ENCODE peak calls at places on chromosome 10, in six cellular contexts. I, G, B, C, N and H are unnamed samples. For H3K4me1, the result is how much of the 10 kb centered on the place peaks cover.

GRCh38 chr10:42929236-42929635 is 146.6 kb downstream of the BMS1 start:
- DNase-seq in N (no peak), C (no peak), G (no peak), I (no peak), B (no peak), H (no peak)

GRCh38 chr10:35633006-35633980 is 8.8 kb downstream of the FZD8 start:
- DNase-seq in B (no peak), C (no peak), G (no peak), N (no peak), I (no peak), H (no peak)

GRCh38 chr10:37067576-37067975 is 57.8 kb upstream of the ANKRD30A start:
- DNase-seq in C (no peak), I (no peak), N (no peak), G (no peak), B (no peak), H (no peak)

GRCh38 chr10:48940958-48941357 is 1.3 kb upstream of the LRRC18 start:
- DNase-seq in G (no peak), I (no peak), C (no peak), N (no peak), B (no peak), H (no peak)

GRCh38 chr10:119539359-119539651 is 3.2 kb downstream of the RGS10 start:
- DNase-seq in G (no peak), C (no peak), I (no peak), N (no peak), B (no peak), H (no peak)

GRCh38 chr10:52951819-52952218 is 179.2 kb upstream of the MBL2 start:
- DNase-seq in N (peak), G (peak), B (no peak), I (peak), C (no peak), H (peak)

GRCh38 chr10:14806318-14806717 is 31.5 kb downstream of the CDNF start:
- DNase-seq in I (no peak), C (no peak), B (no peak), N (no peak), G (no peak), H (no peak)

GRCh38 chr10:71966046-71967004 is 2.1 kb downstream of the CHST3 start:
- DNase-seq in B (no peak), C (no peak), I (no peak), G (no peak), N (peak), H (no peak)

GRCh38 chr10:84706875-84707274 is 378.5 kb downstream of the CCSER2 start:
- DNase-seq in I (no peak), C (no peak), B (no peak), N (peak), G (no peak), H (no peak)

GRCh38 chr10:17850526-17850925 is 41.4 kb downstream of the MRC1 start:
- DNase-seq in N (no peak), C (no peak), I (no peak), B (no peak), G (no peak), H (no peak)

GRCh38 chr10:3460420-3461128 is 288.0 kb upstream of the PITRM1 start:
- DNase-seq in B (no peak), C (no peak), G (no peak), I (no peak), N (no peak), H (no peak)

GRCh38 chr10:74873803-74874452 is 47.5 kb downstream of the KAT6B start:
- DNase-seq in B (no peak), I (no peak), N (no peak), G (no peak), C (no peak), H (no peak)

GRCh38 chr10:30184397-30185033 is 125.1 kb upstream of the JCAD start:
- DNase-seq in C (no peak), B (no peak), G (no peak), I (no peak), N (peak), H (no peak)

GRCh38 chr10:6416892-6417512 is 163.1 kb downstream of the PRKCQ start:
- DNase-seq in I (peak), G (no peak), C (peak), N (peak), B (no peak), H (no peak)

GRCh38 chr10:130997267-130998045 is 314.1 kb downstream of the TCERG1L start:
- DNase-seq in B (no peak), I (no peak), G (no peak), N (no peak), C (no peak), H (no peak)

GRCh38 chr10:6301482-6302083 is 98.9 kb downstream of the PFKFB3 start:
- DNase-seq in G (no peak), C (no peak), N (peak), I (no peak), B (no peak), H (no peak)

GRCh38 chr10:75108684-75109458 is 2.6 kb upstream of the SAMD8 start:
- DNase-seq in I (no peak), G (peak), N (no peak), B (no peak), C (no peak), H (peak)

GRCh38 chr10:85648279-85648754 is 718.3 kb downstream of the GRID1 start:
- DNase-seq in B (no peak), I (no peak), G (no peak), N (peak), C (no peak), H (no peak)

GRCh38 chr10:117534321-117535044 is 8.1 kb upstream of the EMX2 start:
- DNase-seq in C (no peak), I (no peak), N (no peak), B (no peak), G (no peak), H (no peak)

GRCh38 chr10:70685461-70685911 is 13.2 kb downstream of the ADAMTS14 start:
- DNase-seq in I (no peak), N (no peak), G (no peak), C (no peak), B (no peak), H (no peak)

GRCh38 chr10:117355064-117355463 is 20.2 kb downstream of the PDZD8 start:
- DNase-seq in I (no peak), G (no peak), C (no peak), B (no peak), N (no peak), H (no peak)

GRCh38 chr10:78905940-78906308 is 162.8 kb upstream of the ZMIZ1 start:
- DNase-seq in I (no peak), C (no peak), B (no peak), N (no peak), G (no peak), H (no peak)

GRCh38 chr10:49762566-49762877 is 399 bp upstream of the OGDHL start:
- DNase-seq in B (no peak), N (no peak), G (no peak), I (no peak), C (no peak), H (no peak)

GRCh38 chr10:97762816-97763215 is 9.0 kb downstream of the SFRP5 start:
- DNase-seq in C (no peak), G (no peak), B (no peak), I (no peak), N (peak), H (no peak)

GRCh38 chr10:44864042-44864436 is 47.1 kb upstream of the TMEM72 start:
- DNase-seq in C (no peak), I (no peak), N (peak), G (no peak), B (no peak), H (no peak)

GRCh38 chr10:114544045-114544659 is 113.9 kb downstream of the ABLIM1 start:
- DNase-seq in B (peak), I (peak), C (no peak), G (no peak), N (no peak), H (no peak)

GRCh38 chr10:19749185-19749729 is 67.0 kb upstream of the PLXDC2 start:
- DNase-seq in I (no peak), G (no peak), C (no peak), B (no peak), N (peak), H (no peak)

GRCh38 chr10:14723052-14723689 is 51.5 kb downstream of the FAM107B start:
- DNase-seq in B (no peak), C (no peak), I (no peak), N (no peak), G (no peak), H (no peak)

GRCh38 chr10:12617205-12618175 is 268.1 kb downstream of the CAMK1D start:
- DNase-seq in I (no peak), B (no peak), G (no peak), C (no peak), N (peak), H (no peak)

GRCh38 chr10:33799281-33799943 is 464.9 kb upstream of the NRP1 start:
- DNase-seq in B (no peak), N (peak), G (no peak), I (no peak), C (no peak), H (no peak)

GRCh38 chr10:101941871-101942270 is 98.3 kb upstream of the KCNIP2 start:
- DNase-seq in G (no peak), I (no peak), N (peak), B (no peak), C (no peak), H (no peak)

GRCh38 chr10:83666762-83667161 is 472.5 kb upstream of the GHITM start:
- DNase-seq in C (no peak), N (peak), B (no peak), I (no peak), G (no peak), H (no peak)

GRCh38 chr10:85607296-85607695 is 759.3 kb downstream of the GRID1 start:
- DNase-seq in B (no peak), C (no peak), N (no peak), G (no peak), I (no peak), H (no peak)

GRCh38 chr10:63698815-63699205 is 177.6 kb downstream of the REEP3 start:
- DNase-seq in N (peak), G (no peak), C (no peak), B (no peak), I (no peak), H (no peak)

GRCh38 chr10:109931153-109931552 is 7.8 kb upstream of the XPNPEP1 start:
- DNase-seq in I (no peak), G (no peak), C (no peak), B (no peak), N (no peak), H (no peak)

GRCh38 chr10:93379366-93380042 is 102.6 kb downstream of the MYOF start:
- DNase-seq in I (no peak), N (peak), G (no peak), B (no peak), C (no peak), H (no peak)
- TF ChIP-seq CTCF in I (no peak), N (no peak), G (no peak), B (no peak), C (no peak), H (no peak)

DNA sequence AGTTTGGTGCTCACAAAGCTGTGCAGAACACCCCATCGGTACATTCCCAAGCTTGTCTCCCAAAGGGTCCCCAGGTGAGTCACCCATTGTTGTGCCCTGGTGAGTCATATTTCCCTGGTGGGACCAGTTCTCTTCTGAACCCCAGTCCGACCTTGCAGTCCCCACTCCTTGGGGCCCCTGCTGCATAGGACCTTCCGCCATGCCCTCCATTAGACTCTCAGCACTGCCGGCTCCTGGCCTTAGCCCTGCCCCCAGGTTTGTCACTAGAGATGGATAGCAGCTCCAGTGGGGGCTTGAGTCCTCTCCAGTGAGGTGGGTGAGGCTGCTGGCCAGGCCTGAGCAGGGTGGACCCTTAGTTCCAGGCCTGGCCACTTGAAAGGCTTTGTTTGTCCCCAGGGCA is 80.5 kb upstream of the MKI67 start:
- DNase-seq in I (no peak), G (no peak), N (no peak), B (no peak), C (no peak), H (no peak)
- H3K4me1 ChIP-seq in I (under half), G (under half), N (under half), B (under half), C (under half), H (under half)

DNA sequence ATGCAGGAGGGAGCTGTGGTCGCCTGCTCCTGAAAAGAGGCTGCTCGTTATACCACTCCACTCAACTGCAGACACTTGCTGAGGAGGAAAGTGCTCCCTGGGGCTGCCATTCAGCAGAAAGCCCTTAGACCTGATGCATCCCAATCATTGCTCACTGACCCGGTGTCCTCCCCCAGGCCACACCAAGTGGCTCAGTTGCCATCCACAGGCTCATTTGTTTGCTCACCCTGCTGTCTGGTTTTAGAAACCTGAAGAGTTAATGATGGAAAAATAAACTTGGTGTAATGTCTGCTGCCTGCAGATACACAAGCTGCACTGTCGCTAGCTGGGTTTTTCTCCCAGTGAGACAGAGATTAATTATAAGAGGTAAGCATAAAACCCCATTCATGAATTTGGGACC is 280.5 kb downstream of the GFRA1 start:
- DNase-seq in I (no peak), C (no peak), G (no peak), B (no peak), N (no peak), H (no peak)
- H3K27ac ChIP-seq in I (no peak), C (no peak), G (no peak), B (no peak), N (no peak), H (no peak)

GRCh38 chr10:104337985-104338735 is at the start of gene ITPRIP:
- DNase-seq in B (peak), G (peak), N (peak), I (peak), C (no peak), H (peak)
- TF ChIP-seq CTCF in B (no peak), G (no peak), N (peak), I (peak), C (peak), H (no peak)

DNA sequence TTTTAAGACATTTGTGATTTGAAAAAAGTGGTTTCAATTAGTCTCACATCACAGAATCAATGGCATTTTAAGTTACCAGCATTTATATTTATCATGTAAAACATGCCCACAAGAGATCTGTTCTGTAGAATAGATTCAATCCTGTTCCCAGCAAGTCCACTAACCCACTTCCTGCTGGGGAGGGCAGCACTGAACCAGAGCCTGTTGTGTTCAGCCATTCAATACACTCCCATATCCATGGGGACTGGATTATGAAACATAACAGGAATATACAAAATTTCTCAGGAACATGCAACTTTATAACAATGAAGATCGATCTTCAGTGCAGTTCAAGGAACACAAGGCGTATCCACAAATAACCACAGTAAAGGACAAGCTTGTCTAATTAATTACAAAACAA is 24.4 kb upstream of the ANK3 start:
- DNase-seq in G (no peak), N (peak), I (no peak), B (no peak), C (no peak), H (no peak)
- H3K4me1 ChIP-seq in G (under half), N (under half), I (under half), B (under half), C (under half), H (under half)

DNA sequence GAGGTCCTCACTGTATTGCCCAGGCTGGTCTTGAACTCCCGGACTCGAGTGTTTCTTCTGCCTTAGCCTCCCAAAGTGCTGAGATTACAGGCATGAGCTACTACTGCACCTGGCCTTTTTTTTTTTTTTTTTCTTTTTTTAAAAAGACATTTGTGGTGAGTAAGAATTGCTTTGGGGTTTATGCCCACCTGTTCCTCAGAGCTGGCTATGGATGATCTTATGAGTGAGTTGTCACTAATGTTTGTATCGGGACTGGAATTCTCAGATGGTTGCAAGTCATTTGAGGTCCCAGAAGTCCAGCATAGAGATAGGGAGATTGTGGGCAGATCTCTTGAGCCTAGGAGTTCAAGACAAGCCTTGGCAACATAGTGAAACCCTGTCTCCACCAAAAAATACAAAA is 35.2 kb downstream of the ZRANB1 start:
- DNase-seq in N (no peak), B (no peak), I (no peak), G (no peak), C (no peak), H (no peak)
- H3K27ac ChIP-seq in N (no peak), B (no peak), I (no peak), G (no peak), C (no peak), H (no peak)

GRCh38 chr10:129890170-129890569 is 73.9 kb downstream of the EBF3 start:
- DNase-seq in I (no peak), B (no peak), C (no peak), G (no peak), N (no peak), H (no peak)

GRCh38 chr10:129892571-129893045 is 71.5 kb downstream of the EBF3 start:
- DNase-seq in G (no peak), I (no peak), B (no peak), C (no peak), N (no peak), H (peak)

GRCh38 chr10:129891806-129892205 is 72.3 kb downstream of the EBF3 start:
- DNase-seq in C (no peak), I (no peak), G (peak), N (no peak), B (no peak), H (peak)

GRCh38 chr10:129887986-129888783 is 75.9 kb downstream of the EBF3 start:
- DNase-seq in I (no peak), N (no peak), G (no peak), B (no peak), C (no peak), H (no peak)

GRCh38 chr10:129888784-129889616 is 75.1 kb downstream of the EBF3 start:
- DNase-seq in B (peak), C (no peak), N (no peak), G (peak), I (no peak), H (peak)
- TF ChIP-seq CTCF in B (peak), C (peak), N (peak), G (peak), I (peak), H (peak)

GRCh38 chr10:480928-481551 is 208.4 kb downstream of the DIP2C start:
- DNase-seq in I (no peak), B (no peak), N (no peak), G (no peak), C (no peak), H (no peak)
- H3K4me1 ChIP-seq in I (under half), B (under half), N (under half), G (under half), C (under half), H (under half)

GRCh38 chr10:133391249-133391635 is 2.7 kb upstream of the MTG1 start:
- DNase-seq in C (no peak), B (no peak), G (no peak), N (no peak), I (no peak), H (no peak)
- H3K27ac ChIP-seq in C (no peak), B (no peak), G (no peak), N (no peak), I (peak), H (no peak)